ENCODE peak calls at places on chromosome 21, in five cellular contexts. D is spleen, S is uterus, I is brain microvascular endothelial cell, J is OCI-LY7. W is an unnamed sample.

GRCh38 chr21:36165356-36165755 is 8.7 kb downstream of the DOP1B start:
- DNase-seq in D (no peak), S (no peak), I (no peak), J (no peak), W (no peak)

GRCh38 chr21:43984905-43985689 is 27.0 kb upstream of the TRAPPC10 start:
- DNase-seq in D (peak), S (no peak), I (no peak), J (no peak), W (no peak)

GRCh38 chr21:32413697-32414578 is 1.4 kb downstream of the EVA1C start:
- DNase-seq in D (no peak), S (peak), I (no peak), J (no peak), W (no peak)

GRCh38 chr21:37208056-37208705 is 59.0 kb downstream of the VPS26C start:
- DNase-seq in D (peak), S (no peak), I (no peak), J (no peak), W (no peak)

GRCh38 chr21:41684381-41685245 is 82.2 kb downstream of the RIPK4 start:
- DNase-seq in D (no peak), S (no peak), I (peak), J (no peak), W (no peak)

GRCh38 chr21:25759573-25759972 is 24.8 kb downstream of the GABPA start:
- DNase-seq in D (no peak), S (no peak), I (no peak), J (no peak), W (no peak)

GRCh38 chr21:46474365-46474764 is 15.7 kb downstream of the DIP2A start:
- DNase-seq in D (no peak), S (no peak), I (no peak), J (no peak), W (no peak)

GRCh38 chr21:36859744-36860501 is 106.5 kb downstream of the HLCS start:
- DNase-seq in D (peak), S (peak), I (peak), J (peak), W (no peak)

GRCh38 chr21:39703578-39703977 is 41.4 kb upstream of the IGSF5 start:
- DNase-seq in D (no peak), S (no peak), I (no peak), J (no peak), W (no peak)

GRCh38 chr21:40186036-40186435 is 318.8 kb downstream of the PCP4 start:
- DNase-seq in D (no peak), S (no peak), I (no peak), J (no peak), W (no peak)

GRCh38 chr21:35172231-35172630 is 123.1 kb upstream of the RUNX1 start:
- DNase-seq in D (no peak), S (no peak), I (no peak), J (peak), W (no peak)

GRCh38 chr21:27799861-27800260 is 833.0 kb upstream of the ADAMTS5 start:
- DNase-seq in D (no peak), S (no peak), I (no peak), J (no peak), W (no peak)

GRCh38 chr21:38699048-38699447 is 106.7 kb upstream of the ETS2 start:
- DNase-seq in D (no peak), S (no peak), I (no peak), J (no peak), W (no peak)
- TF ChIP-seq CTCF in D (no peak), S (no peak), I (peak), J (no peak), W (peak)

DNA sequence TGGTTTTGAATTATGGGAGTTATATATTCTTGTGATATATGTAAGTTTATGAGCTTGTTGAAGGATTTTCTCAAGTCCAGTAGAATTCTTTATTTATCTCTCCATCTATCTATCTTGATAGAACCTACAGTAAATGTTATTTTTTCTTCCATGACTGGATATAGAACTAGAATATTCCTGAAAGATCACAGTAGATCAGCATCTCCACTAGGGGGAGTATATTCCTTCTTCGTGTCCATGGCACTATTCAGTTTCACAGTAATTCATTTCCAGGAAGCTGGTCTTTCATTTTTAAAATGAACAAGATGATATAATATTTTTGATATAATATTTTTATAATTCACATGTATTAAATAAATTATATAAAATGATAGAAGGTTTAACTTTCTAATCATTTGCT is 18.8 kb downstream of the TMPRSS15 start:
- DNase-seq in D (no peak), S (no peak), I (no peak), J (peak), W (no peak)
- TF ChIP-seq CTCF in D (no peak), S (no peak), I (peak), J (peak), W (peak)

DNA sequence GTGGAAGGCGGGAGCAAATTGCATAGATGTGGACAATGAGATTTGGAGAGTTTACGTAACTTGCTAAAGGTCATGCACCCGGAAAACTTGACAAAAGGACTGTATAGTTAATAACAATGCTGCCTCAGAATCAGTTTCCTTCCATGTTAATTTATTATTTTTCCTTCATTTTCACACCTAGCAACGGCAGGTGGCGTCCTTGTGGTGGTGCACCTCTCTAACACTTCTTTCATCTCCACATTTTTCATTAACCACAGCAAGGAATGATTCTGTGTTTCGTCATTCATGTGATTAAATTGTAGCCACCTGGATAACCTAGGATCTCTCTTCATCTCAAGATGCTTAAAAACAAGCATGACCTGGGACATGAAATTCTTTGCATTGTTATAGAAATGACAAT is 2133.0 kb downstream of the NCAM2 start:
- DNase-seq in D (no peak), S (no peak), I (no peak), J (no peak), W (no peak)
- TF ChIP-seq CTCF in D (no peak), S (no peak), I (no peak), J (peak), W (peak)

DNA sequence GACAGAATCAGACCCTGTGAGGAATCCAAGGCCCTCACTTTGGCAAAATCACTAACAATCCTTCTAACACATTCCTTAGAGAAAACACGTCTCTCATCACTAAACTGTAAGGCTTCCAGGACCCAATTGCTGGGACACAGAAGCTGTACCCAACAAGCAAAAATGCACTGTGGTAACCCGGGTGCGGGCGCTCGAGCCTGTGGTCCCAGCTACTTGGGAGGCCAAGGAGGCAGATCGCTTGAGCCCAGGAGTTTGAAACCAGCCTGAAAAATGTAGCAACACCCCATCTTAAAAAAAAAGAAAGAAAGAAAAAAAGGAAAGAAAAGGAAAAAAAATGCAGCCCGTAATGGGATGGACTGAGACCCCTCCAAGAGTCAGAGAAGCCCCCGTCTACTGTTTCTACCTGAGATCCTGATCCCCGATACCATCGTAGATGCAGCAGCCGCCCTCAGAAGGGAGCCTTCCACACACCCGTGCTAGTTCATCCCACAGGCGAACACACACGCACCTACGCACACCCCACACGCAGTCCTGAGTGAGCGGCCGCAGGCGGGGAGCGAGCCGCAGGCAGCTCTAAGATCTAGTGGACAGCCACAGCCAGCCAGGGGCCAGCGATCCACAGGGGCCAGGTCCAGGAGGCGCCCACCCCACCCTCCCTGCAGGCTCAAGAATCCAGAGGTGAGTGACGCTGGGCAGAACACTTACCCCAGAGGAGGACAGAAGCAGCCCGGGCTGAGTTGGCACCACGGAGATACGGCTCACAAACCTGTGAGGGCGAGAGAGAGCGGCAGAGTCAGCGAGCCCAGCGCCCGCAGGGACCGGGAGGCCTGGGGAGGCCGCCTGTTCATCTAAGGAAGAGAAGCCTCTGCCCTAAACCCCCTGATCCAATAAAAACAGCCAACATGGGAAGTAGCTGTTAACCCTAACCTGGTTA is 20.1 kb downstream of the WDR4 start:
- DNase-seq in D (no peak), S (no peak), I (no peak), J (no peak), W (no peak)
- TF ChIP-seq CTCF in D (no peak), S (no peak), I (no peak), J (no peak), W (no peak)

GRCh38 chr21:45192332-45192731 is 95.4 kb downstream of the POFUT2 start:
- DNase-seq in D (no peak), S (no peak), I (no peak), J (peak), W (no peak)
- TF ChIP-seq CTCF in D (no peak), S (no peak), I (peak), J (peak), W (no peak)

GRCh38 chr21:38333290-38334272 is 76.8 kb downstream of the KCNJ15 start:
- DNase-seq in D (no peak), S (no peak), I (no peak), J (no peak), W (no peak)
- TF ChIP-seq CTCF in D (no peak), S (no peak), I (peak), J (no peak), W (peak)

DNA sequence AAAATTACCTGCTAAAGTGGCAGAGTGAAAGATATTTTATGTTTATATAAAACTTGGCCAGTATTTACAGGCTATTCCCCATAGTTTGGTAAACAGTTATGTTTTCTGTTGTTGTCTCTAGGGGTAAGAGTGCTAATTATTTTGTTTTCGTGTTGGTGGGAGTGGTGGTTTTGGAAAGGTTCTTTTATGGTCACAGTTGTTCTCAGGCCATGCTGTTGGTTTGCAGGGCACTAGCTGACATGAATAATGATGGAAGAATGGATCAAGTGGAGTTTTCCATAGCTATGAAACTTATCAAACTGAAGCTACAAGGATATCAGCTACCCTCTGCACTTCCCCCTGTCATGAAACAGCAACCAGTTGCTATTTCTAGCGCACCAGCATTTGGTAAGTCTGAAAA is 92.5 kb downstream of the ITSN1 start:
- DNase-seq in D (no peak), S (no peak), I (no peak), J (no peak), W (no peak)
- TF ChIP-seq CTCF in D (no peak), S (no peak), I (no peak), J (no peak), W (no peak)

GRCh38 chr21:23936224-23936623 is 1671.1 kb downstream of the MRPL39 start:
- DNase-seq in D (no peak), S (no peak), I (no peak), J (no peak), W (no peak)
- TF ChIP-seq CTCF in D (no peak), S (no peak), I (peak), J (peak), W (peak)

GRCh38 chr21:31098576-31099005 is 60.3 kb upstream of the KRTAP19-8 start:
- DNase-seq in D (peak), S (peak), I (peak), J (peak), W (no peak)
- TF ChIP-seq CTCF in D (peak), S (peak), I (peak), J (peak), W (peak)

GRCh38 chr21:30990514-30991304 is 47.6 kb downstream of the KRTAP19-8 start:
- DNase-seq in D (no peak), S (no peak), I (no peak), J (no peak), W (no peak)
- TF ChIP-seq CTCF in D (no peak), S (no peak), I (no peak), J (no peak), W (no peak)